ENCODE peak calls at places on chromosome 10, in five cellular contexts. I is uterus, C is heart left ventricle, V is OCI-LY7, L is RWPE1. W is an unnamed sample.
A peak's percentile ranks its signal among the peaks of the same experiment; 100 is the strongest.

GRCh38 chr10:75229961-75230360 is 5.8 kb downstream of the COMTD1 start:
- DNase-seq in I (no peak), C (no peak), V (no peak), L (no peak), W (no peak)

GRCh38 chr10:15253951-15254807 is 85.7 kb upstream of the NMT2 start:
- DNase-seq in I (no peak), C (no peak), V (no peak), L (no peak), W (peak; percentile 40)

GRCh38 chr10:79982486-79982800 is 33.5 kb upstream of the SFTPD start:
- DNase-seq in I (no peak), C (no peak), V (no peak), L (no peak), W (no peak)

GRCh38 chr10:48509974-48510692 is 94.7 kb downstream of the ARHGAP22 start:
- DNase-seq in I (no peak), C (no peak), V (peak; percentile 25), L (no peak), W (no peak)

GRCh38 chr10:116710021-116710420 is 32.3 kb downstream of the HSPA12A start:
- DNase-seq in I (no peak), C (no peak), V (no peak), L (no peak), W (no peak)

GRCh38 chr10:5585517-5586222 is 60.9 kb downstream of the CALML3 start:
- DNase-seq in I (no peak), C (no peak), V (no peak), L (no peak), W (no peak)

GRCh38 chr10:104076743-104077160 is 8.9 kb downstream of the COL17A1 start:
- DNase-seq in I (no peak), C (no peak), V (no peak), L (no peak), W (no peak)

GRCh38 chr10:34740321-34740720 is 74.8 kb downstream of the PARD3 start:
- DNase-seq in I (no peak), C (no peak), V (no peak), L (no peak), W (no peak)

GRCh38 chr10:14554843-14555205 is 219.9 kb downstream of the FAM107B start:
- DNase-seq in I (no peak), C (no peak), V (no peak), L (peak; percentile 41), W (no peak)

GRCh38 chr10:48439581-48440041 is 133.1 kb downstream of the MAPK8 start:
- DNase-seq in I (no peak), C (no peak), V (no peak), L (no peak), W (no peak)

GRCh38 chr10:21138769-21139324 is 241.7 kb upstream of the NEBL start:
- DNase-seq in I (no peak), C (no peak), V (no peak), L (no peak), W (no peak)

DNA sequence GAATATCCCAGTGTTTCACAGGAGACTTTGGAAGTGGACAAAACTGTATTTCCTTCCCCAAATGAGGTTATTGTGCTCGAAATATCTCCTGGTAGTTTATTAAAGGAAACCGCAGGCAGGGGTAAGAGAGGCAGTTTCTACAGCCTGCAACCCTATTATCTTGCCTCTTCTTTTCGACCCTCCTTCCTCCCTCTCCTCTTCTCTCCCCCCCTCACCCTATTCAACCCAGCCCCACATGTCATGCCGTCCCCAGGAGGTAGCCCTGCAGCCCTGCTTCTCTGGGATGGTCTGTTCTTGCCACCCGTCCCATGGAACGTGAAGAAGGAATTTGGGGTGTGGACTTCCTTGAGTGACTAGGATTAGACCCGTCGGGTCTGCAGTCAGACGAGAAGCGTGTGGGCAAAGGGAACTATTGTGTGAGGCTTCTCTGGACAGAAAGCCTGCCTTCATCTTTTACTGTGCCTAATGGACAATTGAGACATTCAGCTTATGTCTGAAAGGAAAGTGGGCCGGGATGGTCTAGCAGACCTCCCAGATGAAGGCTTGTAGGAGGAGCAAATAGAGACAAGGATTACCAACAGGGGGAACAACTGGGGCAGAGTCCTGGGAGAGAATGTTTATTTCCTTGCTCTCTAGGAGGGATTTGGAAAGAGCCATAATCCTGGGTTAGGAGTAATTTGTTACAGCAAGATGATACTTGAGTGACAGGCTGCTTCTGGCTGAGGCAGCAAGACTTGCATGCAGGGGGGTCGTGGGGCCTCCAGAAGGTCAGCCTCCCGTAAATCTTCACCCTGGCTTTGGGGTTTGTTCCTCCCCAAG is 77.7 kb downstream of the TCF7L2 start:
- DNase-seq in I (peak; percentile 60), C (no peak), V (no peak), L (no peak), W (no peak)
- TF ChIP-seq CTCF in I (no peak), C (no peak), V (no peak), L (no peak), W (no peak)

GRCh38 chr10:110497438-110498086 is at the start of gene DUSP5:
- DNase-seq in I (peak; percentile 95), C (peak; percentile 98), V (peak; percentile 96), L (peak; percentile 96), W (peak; percentile 98)
- TF ChIP-seq CTCF in I (peak; percentile 7), C (no peak), V (no peak), L (no peak), W (no peak)

DNA sequence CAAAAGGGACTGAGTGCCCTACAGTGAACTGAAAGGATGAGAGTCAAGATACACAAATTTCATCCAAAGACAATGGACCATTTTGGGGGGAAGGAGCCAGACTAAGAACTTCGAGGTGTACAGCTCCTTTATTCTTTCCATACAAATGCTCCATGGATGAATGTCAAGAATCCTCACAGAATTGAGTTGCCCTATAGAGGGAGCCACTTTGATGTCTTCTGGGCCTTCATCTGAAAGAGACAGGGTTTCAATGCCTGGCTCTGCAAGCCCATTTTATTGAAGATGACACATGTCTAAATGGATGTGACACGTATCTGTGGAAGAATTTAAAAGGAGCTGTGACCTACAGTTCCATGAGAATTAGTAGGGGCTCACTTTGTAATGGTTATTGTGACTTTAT is 32.0 kb upstream of the NRG3 start:
- DNase-seq in I (no peak), C (no peak), V (no peak), L (no peak), W (no peak)
- TF ChIP-seq CTCF in I (no peak), C (no peak), V (peak; percentile 41), L (no peak), W (no peak)

GRCh38 chr10:77756319-77757232 is 119.0 kb upstream of the KCNMA1 start:
- DNase-seq in I (no peak), C (no peak), V (peak; percentile 23), L (peak; percentile 70), W (peak; percentile 47)
- TF ChIP-seq CTCF in I (peak; percentile 36), C (peak; percentile 51), V (peak; percentile 81), L (peak; percentile 72), W (peak; percentile 75)

DNA sequence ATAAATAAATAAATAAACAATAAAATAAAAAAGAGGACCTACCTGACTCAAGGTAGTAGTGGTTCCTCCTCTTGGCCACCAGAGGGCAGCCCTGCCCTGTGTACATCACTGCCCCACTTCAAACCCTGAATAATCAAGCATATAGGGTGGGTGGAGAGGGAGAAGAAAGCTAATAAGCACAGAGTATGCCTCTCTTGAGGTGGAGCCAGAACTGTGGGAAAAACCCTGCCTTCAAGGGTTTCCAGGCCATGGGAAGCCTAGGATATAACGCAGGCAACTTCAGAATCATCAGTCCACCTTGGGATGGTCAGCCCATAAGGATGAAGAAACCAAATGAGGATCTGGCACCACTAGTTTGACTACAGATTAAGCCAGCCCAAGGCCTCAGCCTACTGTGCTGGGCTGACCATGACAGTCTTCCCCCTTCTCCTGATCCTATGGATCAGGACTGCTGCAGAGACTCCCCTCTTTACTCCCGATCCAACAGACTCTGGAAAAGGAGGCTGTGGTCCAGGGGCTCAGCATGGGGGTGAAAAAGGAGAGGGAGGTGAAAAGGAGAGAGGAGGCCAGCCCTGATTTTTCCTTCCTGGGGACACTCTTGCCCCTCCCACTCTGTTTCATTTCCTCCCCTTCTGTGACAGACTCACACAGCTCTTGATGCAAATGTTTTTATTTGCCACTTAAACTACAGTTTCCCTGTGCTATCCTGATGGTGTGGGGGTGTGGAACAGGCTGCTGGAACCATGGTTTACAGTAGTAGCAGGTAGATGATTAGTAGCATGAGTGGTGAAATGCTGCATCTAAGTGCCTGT is 10.1 kb downstream of the AVPI1 start:
- DNase-seq in I (peak; percentile 30), C (no peak), V (peak; percentile 69), L (peak; percentile 90), W (peak; percentile 78)
- TF ChIP-seq CTCF in I (peak; percentile 74), C (peak; percentile 94), V (peak; percentile 84), L (peak; percentile 76), W (peak; percentile 50)

DNA sequence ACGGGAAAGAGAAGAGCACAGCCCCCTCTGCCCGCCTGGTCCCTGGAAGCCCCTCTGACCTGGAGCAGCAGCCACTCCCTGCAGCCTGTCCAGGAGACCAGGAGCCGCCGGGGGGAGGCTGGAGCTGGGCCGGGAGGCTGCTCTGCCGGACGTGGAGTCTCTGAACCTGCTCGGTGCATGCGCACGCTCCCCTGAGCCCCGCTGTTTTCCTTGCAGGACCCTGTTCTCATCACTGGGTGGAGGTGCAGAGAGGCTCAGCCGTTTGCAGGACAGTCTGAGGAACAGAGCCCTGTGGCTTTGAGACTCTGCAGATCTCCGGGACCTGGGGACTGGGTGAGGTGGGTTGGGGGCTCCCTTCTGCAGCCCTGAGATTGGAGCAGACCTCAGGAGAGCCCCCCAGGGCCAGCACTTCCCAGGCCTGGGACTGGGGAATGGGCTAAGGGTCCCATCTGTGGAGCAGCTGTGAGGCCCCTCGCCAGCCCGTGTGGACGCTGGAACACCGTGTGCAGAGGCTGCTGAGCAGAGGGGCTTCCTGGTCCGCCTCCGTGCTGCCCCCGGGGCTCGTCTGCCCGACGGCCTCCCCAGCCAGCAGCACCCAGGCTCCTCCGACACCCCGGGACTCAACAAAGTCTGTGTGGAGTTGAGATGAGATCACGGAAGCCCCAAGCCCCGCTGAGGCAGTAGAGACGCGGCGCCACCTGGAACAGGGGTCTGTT is 48.5 kb upstream of the ADGRA1 start:
- DNase-seq in I (no peak), C (no peak), V (no peak), L (no peak), W (no peak)
- TF ChIP-seq CTCF in I (no peak), C (no peak), V (no peak), L (no peak), W (no peak)

GRCh38 chr10:9244880-9245279 is 1190.4 kb downstream of the GATA3 start:
- DNase-seq in I (no peak), C (no peak), V (no peak), L (no peak), W (no peak)

GRCh38 chr10:9234191-9234590 is 1179.7 kb downstream of the GATA3 start:
- DNase-seq in I (no peak), C (no peak), V (no peak), L (no peak), W (no peak)

GRCh38 chr10:9243861-9244515 is 1189.5 kb downstream of the GATA3 start:
- DNase-seq in I (no peak), C (no peak), V (no peak), L (no peak), W (no peak)

GRCh38 chr10:9238041-9238440 is 1183.6 kb downstream of the GATA3 start:
- DNase-seq in I (no peak), C (no peak), V (no peak), L (no peak), W (no peak)

DNA sequence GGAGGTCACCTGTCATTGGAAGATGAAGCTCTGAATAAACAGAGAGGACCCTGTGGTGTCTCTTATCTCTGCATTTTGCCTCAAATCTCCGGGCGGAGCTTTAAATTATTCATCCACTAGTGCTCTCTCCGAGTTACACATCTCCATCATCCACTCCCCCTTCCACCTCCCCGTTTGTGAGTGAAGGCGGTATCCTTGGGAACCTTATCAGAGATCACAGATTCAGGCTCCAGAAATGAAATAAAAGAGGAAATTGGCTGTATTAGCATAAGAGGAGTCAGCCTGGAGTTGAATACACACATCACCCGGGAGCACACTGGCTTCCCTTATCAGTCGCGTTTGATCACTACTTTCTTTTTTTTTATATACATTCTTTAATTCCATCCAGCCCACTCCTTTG is 1184.8 kb downstream of the GATA3 start:
- DNase-seq in I (no peak), C (no peak), V (no peak), L (no peak), W (no peak)
- TF ChIP-seq CTCF in I (no peak), C (no peak), V (no peak), L (no peak), W (no peak)

W was measured in GM20000.